ENCODE peak calls at places on chromosomes 4 and X, in six cellular contexts. J is HepG2, I is K562, N is H1, R is GM23338, Y is GM12878. H is an unnamed sample.

GRCh38 chrX:48101443-48101842 is 29.0 kb upstream of the SPACA5B start:
- DNase-seq in J (no peak), I (no peak), N (no peak), R (no peak), Y (no peak), H (no peak)

GRCh38 chr4:107682306-107682705 is 37.7 kb downstream of the PAPSS1 start:
- DNase-seq in J (no peak), I (no peak), N (no peak), R (no peak), Y (no peak), H (no peak)

GRCh38 chrX:30283456-30284200 is 25.6 kb downstream of the NR0B1 start:
- DNase-seq in J (peak; percentile 22), I (peak; percentile 72), N (no peak), R (peak; percentile 8), Y (no peak), H (no peak)

GRCh38 chr4:152460488-152460887 is 75.4 kb downstream of the FBXW7 start:
- DNase-seq in J (peak; percentile 25), I (peak; percentile 15), N (no peak), R (no peak), Y (peak; percentile 43), H (no peak)

GRCh38 chrX:107715331-107716044 is 60.1 kb downstream of the TSC22D3 start:
- DNase-seq in J (no peak), I (no peak), N (no peak), R (no peak), Y (no peak), H (no peak)

GRCh38 chr4:85514783-85515182 is 39.8 kb downstream of the ARHGAP24 start:
- DNase-seq in J (no peak), I (no peak), N (no peak), R (no peak), Y (no peak), H (no peak)

GRCh38 chr4:140151700-140152014 is 2.3 kb downstream of the MAML3 start:
- DNase-seq in J (peak; percentile 23), I (peak; percentile 80), N (peak; percentile 64), R (peak; percentile 95), Y (no peak), H (peak; percentile 82)

GRCh38 chrX:51891821-51892551 is 1.4 kb upstream of the MAGED1 start:
- DNase-seq in J (no peak), I (no peak), N (no peak), R (peak; percentile 4), Y (no peak), H (no peak)

GRCh38 chrX:130575831-130576404 is 174.1 kb downstream of the RBMX2 start:
- DNase-seq in J (peak; percentile 14), I (peak; percentile 65), N (peak; percentile 5), R (peak; percentile 66), Y (no peak), H (peak; percentile 36)

GRCh38 chr4:712093-712492 is 6.5 kb downstream of the PCGF3 start:
- DNase-seq in J (no peak), I (no peak), N (no peak), R (no peak), Y (no peak), H (no peak)

GRCh38 chr4:184450045-184450444 is 24.3 kb downstream of the IRF2 start:
- DNase-seq in J (no peak), I (no peak), N (no peak), R (no peak), Y (no peak), H (no peak)

GRCh38 chr4:20276848-20277247 is 25.1 kb downstream of the SLIT2 start:
- DNase-seq in J (no peak), I (no peak), N (no peak), R (no peak), Y (no peak), H (no peak)

GRCh38 chr4:40055379-40055872 is 1.2 kb upstream of the N4BP2 start:
- DNase-seq in J (peak; percentile 5), I (peak; percentile 74), N (no peak), R (no peak), Y (peak; percentile 40), H (no peak)

GRCh38 chr4:41369680-41370079 is 113.0 kb downstream of the UCHL1 start:
- DNase-seq in J (no peak), I (no peak), N (no peak), R (no peak), Y (no peak), H (no peak)

GRCh38 chrX:39821011-39821708 is 276.6 kb downstream of the BCOR start:
- DNase-seq in J (no peak), I (no peak), N (no peak), R (peak; percentile 53), Y (no peak), H (peak; percentile 48)

GRCh38 chrX:70452143-70452733 is 7.6 kb downstream of the DLG3 start:
- DNase-seq in J (peak; percentile 19), I (peak; percentile 69), N (no peak), R (peak; percentile 77), Y (no peak), H (peak; percentile 69)

GRCh38 chr4:47410271-47410670 is 53.2 kb downstream of the COMMD8 start:
- DNase-seq in J (no peak), I (no peak), N (no peak), R (no peak), Y (no peak), H (no peak)

GRCh38 chrX:19772759-19773623 is 114.4 kb downstream of the SH3KBP1 start:
- DNase-seq in J (no peak), I (no peak), N (no peak), R (no peak), Y (no peak), H (no peak)

GRCh38 chr4:3412257-3413020 is 29.3 kb upstream of the HGFAC start:
- DNase-seq in J (no peak), I (no peak), N (no peak), R (no peak), Y (no peak), H (no peak)

GRCh38 chr4:162131256-162131655 is 32.5 kb downstream of the FSTL5 start:
- DNase-seq in J (no peak), I (no peak), N (no peak), R (peak; percentile 35), Y (no peak), H (no peak)

GRCh38 chr4:76595435-76595834 is 160.4 kb downstream of the SHROOM3 start:
- DNase-seq in J (no peak), I (no peak), N (no peak), R (no peak), Y (no peak), H (no peak)

GRCh38 chrX:154655346-154655745 is 2.0 kb upstream of the CTAG2 start:
- DNase-seq in J (no peak), I (no peak), N (no peak), R (no peak), Y (no peak), H (no peak)

DNA sequence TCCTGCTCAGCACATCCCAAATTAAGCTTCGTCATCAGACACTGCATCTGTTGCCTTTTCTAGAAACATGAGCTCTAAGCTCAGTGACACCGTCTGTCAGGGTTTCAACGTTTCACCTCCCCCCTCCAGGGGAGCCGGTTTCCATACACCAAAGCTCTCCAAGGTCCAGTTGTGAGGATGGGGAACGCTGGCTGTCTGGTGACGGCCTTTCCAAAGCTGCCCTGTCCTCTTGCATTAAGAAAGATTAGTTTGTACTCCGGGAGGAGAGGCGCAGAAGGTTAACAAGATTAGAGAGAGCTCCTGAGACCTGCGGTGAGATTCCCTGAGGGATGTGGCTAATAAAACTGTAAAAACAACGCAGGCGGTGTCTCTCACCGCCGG is 43.2 kb downstream of the ASMT start:
- DNase-seq in J (no peak), I (no peak), N (no peak), R (no peak), Y (no peak), H (no peak)
- TF ChIP-seq CREB1 in J (no peak), I (no peak), N (no peak), R (no peak), Y (no peak), H (no peak)

GRCh38 chrX:10022580-10023245 is 55.6 kb downstream of the CLDN34 start:
- DNase-seq in J (no peak), I (no peak), N (no peak), R (no peak), Y (no peak), H (no peak)
- TF ChIP-seq CREB1 in J (no peak), I (no peak), N (no peak), R (no peak), Y (no peak), H (no peak)

GRCh38 chr4:82761249-82761648 is 37.3 kb downstream of the SCD5 start:
- DNase-seq in J (no peak), I (no peak), N (no peak), R (no peak), Y (no peak), H (no peak)
- TF ChIP-seq CREB1 in J (no peak), I (no peak), N (no peak), R (no peak), Y (no peak), H (no peak)

DNA sequence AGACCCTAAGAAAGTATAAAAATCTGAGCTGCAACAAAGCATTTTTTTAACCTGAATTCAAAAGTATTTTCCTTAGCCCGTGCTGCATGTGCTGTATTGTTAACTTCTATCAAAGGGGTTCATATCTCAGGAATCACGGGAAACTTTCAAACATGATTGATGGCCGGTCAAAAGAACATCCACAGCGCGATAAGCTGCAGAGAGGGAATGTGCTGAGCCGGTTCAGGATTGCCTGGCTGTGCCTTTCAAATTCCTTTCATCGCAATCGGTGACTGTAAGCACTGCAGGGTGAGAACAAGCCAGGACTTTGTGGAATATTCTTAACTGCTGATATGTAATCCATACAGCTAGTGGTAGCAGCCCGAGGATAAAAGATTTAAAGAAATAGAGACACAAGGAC is 210.9 kb upstream of the NOCT start:
- DNase-seq in J (no peak), I (no peak), N (no peak), R (no peak), Y (no peak), H (no peak)
- TF ChIP-seq CREB1 in J (no peak), I (no peak), N (no peak), R (no peak), Y (no peak), H (no peak)

DNA sequence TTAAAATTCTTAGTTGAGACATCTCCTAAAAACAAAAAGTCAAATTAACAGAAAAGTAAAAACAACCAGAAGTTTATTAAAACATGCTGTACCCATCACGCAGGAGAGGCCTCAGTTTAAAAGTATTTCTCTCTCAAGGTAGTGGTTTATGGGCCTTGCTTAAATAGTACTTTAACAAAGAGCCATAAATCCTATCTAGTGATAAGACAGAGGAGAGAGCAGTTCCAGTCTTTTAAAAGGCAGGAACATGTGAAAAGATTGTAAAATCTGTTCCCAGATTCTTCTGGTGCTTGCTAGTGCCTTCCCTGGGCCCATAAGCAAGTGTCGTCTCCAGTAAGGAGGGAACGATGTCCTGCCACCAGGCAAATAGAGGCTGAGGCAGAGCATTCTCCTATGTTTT is 476.3 kb upstream of the ADGRL3 start:
- DNase-seq in J (no peak), I (no peak), N (no peak), R (no peak), Y (no peak), H (no peak)
- TF ChIP-seq CREB1 in J (no peak), I (no peak), N (no peak), R (no peak), Y (no peak), H (no peak)